ENCODE peak calls at places on chromosomes 3 and 15, in ten cellular contexts. U is stimulated activated CD4-positive, alpha-beta T cell treated with anti-CD3 and anti-CD28 coated beads, Interleukin-4, amount 100 ng/mL, for 48 hours; W is CD4-positive, alpha-beta memory T cell; L is fibroblast of the aortic adventitia; K is stimulated activated effector memory CD8-positive, alpha-beta T cell treated with anti-CD3 and anti-CD28 coated beads, Interleukin-12 subunit alpha, Interleukin-12 subunit beta, amount 100 ng/mL, for 72 hours; Q is AG09319; B is CD8-positive, alpha-beta T cell; F is nephron progenitor cell; V is activated T-cell treated with anti-CD3 and anti-CD28 coated beads for 4 hours; O is T-cell. Y is an unnamed sample.

GRCh38 chr3:56347219-56347871 is 120.9 kb downstream of the ERC2 start:
- DNase-seq in V (no peak), K (peak), L (no peak), Q (no peak), B (no peak), W (no peak), O (no peak), F (peak), U (peak), Y (peak)

GRCh38 chr15:49313650-49314049 is 109.4 kb upstream of the FGF7 start:
- DNase-seq in V (no peak), F (no peak), U (no peak), W (no peak), B (no peak), L (peak), Q (peak), K (no peak), O (no peak), Y (no peak)

GRCh38 chr3:108719178-108719577 is 38.0 kb downstream of the RETNLB start:
- DNase-seq in U (no peak), F (no peak), B (no peak), Q (no peak), W (no peak), L (no peak), O (no peak), V (no peak), K (no peak), Y (no peak)

GRCh38 chr3:112405845-112406244 is 72.9 kb downstream of the CD200 start:
- DNase-seq in V (no peak), Q (no peak), W (no peak), B (no peak), F (no peak), U (peak), O (no peak), L (no peak), K (no peak), Y (no peak)

GRCh38 chr15:66505430-66505811 is 295 bp downstream of the ZWILCH start:
- DNase-seq in K (no peak), V (no peak), U (no peak), F (no peak), W (no peak), O (no peak), B (no peak), Q (no peak), L (peak), Y (no peak)

GRCh38 chr3:123705886-123706285 is 121.0 kb upstream of the HACD2 start:
- DNase-seq in B (no peak), U (no peak), F (no peak), O (no peak), V (no peak), W (no peak), K (no peak), Q (no peak), L (no peak), Y (no peak)

GRCh38 chr3:84724877-84725276 is 233.9 kb upstream of the CADM2 start:
- DNase-seq in W (no peak), B (no peak), U (no peak), K (no peak), V (no peak), O (no peak), F (no peak), Q (no peak), L (no peak), Y (no peak)

GRCh38 chr15:101441706-101442105 is 47.8 kb downstream of the PCSK6 start:
- DNase-seq in U (no peak), K (no peak), F (no peak), L (peak), V (no peak), B (no peak), W (no peak), O (no peak), Q (no peak), Y (no peak)

GRCh38 chr15:43517354-43518072 is at the start of gene MAP1A:
- DNase-seq in Q (peak), K (no peak), V (no peak), O (no peak), W (no peak), U (no peak), L (peak), B (no peak), F (peak), Y (peak)

GRCh38 chr15:68352401-68353062 is 75.0 kb downstream of the FEM1B start:
- DNase-seq in U (peak), V (peak), F (no peak), K (no peak), B (no peak), Q (peak), W (no peak), O (no peak), L (peak), Y (no peak)

GRCh38 chr15:77208222-77208621 is 137.3 kb upstream of the TSPAN3 start:
- DNase-seq in K (no peak), L (no peak), O (no peak), B (no peak), F (no peak), W (no peak), V (no peak), U (no peak), Q (no peak), Y (no peak)

GRCh38 chr3:57972421-57973111 is 35.7 kb upstream of the FLNB start:
- DNase-seq in W (no peak), B (no peak), L (no peak), O (no peak), U (no peak), Q (no peak), K (no peak), V (no peak), F (no peak), Y (no peak)

GRCh38 chr3:160883373-160883772 is 127.3 kb downstream of the PPM1L start:
- DNase-seq in O (no peak), Q (no peak), L (no peak), B (no peak), V (no peak), U (no peak), W (no peak), F (no peak), K (no peak), Y (no peak)

GRCh38 chr15:63381301-63382192 is at the start of gene CA12:
- DNase-seq in Q (no peak), W (no peak), O (no peak), F (peak), V (no peak), B (no peak), K (no peak), U (no peak), L (peak), Y (no peak)

GRCh38 chr3:188345223-188345622 is 191.3 kb downstream of the LPP start:
- DNase-seq in F (no peak), V (no peak), B (no peak), W (no peak), L (peak), Q (no peak), O (no peak), K (no peak), U (no peak), Y (no peak)

GRCh38 chr3:177832862-177833261 is 635.6 kb upstream of the TBL1XR1 start:
- DNase-seq in Q (peak), U (no peak), W (no peak), V (no peak), L (no peak), O (no peak), B (no peak), F (no peak), K (no peak), Y (peak)

GRCh38 chr15:90706394-90707327 is 10.5 kb upstream of the BLM start:
- DNase-seq in Q (no peak), K (no peak), W (no peak), V (no peak), B (no peak), L (no peak), F (no peak), O (no peak), U (no peak), Y (peak)

GRCh38 chr3:163071684-163072083 is 1575.1 kb downstream of the OTOL1 start:
- DNase-seq in O (no peak), Q (no peak), U (no peak), B (no peak), K (no peak), F (no peak), W (no peak), V (no peak), L (peak), Y (no peak)

GRCh38 chr15:48924528-48925393 is 39.0 kb downstream of the SHC4 start:
- DNase-seq in O (no peak), F (no peak), V (no peak), K (no peak), L (peak), U (no peak), B (no peak), Q (no peak), W (no peak), Y (no peak)

GRCh38 chr3:57876632-57877031 is 120.5 kb downstream of the SLMAP start:
- DNase-seq in V (no peak), F (no peak), O (no peak), K (no peak), Q (no peak), W (no peak), U (no peak), L (no peak), B (no peak), Y (no peak)

GRCh38 chr3:193808317-193808716 is 215.3 kb downstream of the OPA1 start:
- DNase-seq in W (no peak), O (no peak), K (no peak), U (no peak), L (no peak), B (no peak), Q (no peak), F (no peak), V (no peak), Y (no peak)

GRCh38 chr15:29105151-29105785 is 164.4 kb downstream of the NSMCE3 start:
- DNase-seq in L (no peak), O (no peak), Q (no peak), F (no peak), K (no peak), V (no peak), B (peak), U (no peak), W (no peak), Y (no peak)

GRCh38 chr3:118127992-118128391 is 906.7 kb downstream of the IGSF11 start:
- DNase-seq in V (no peak), K (no peak), B (no peak), L (no peak), O (no peak), U (no peak), W (no peak), Q (no peak), F (no peak), Y (peak)

GRCh38 chr3:64441861-64442260 is 216.6 kb upstream of the PRICKLE2 start:
- DNase-seq in Q (no peak), L (no peak), W (no peak), K (no peak), U (no peak), O (no peak), F (no peak), B (no peak), V (no peak), Y (no peak)